ENCODE peak calls at places on chromosome 2, in six cellular contexts. A is CD4-positive, alpha-beta T cell; R is astrocyte of the spinal cord; C is brain microvascular endothelial cell; S is fibroblast of lung; V is endothelial cell. Z is an unnamed sample.

GRCh38 chr2:74548919-74549684 is 4.6 kb downstream of the LOXL3 start:
- DNase-seq in R (peak; percentile 32), S (peak; percentile 60), C (peak; percentile 14), V (peak; percentile 34), A (no peak), Z (peak; percentile 50)

GRCh38 chr2:70546885-70547284 is 6.7 kb downstream of the TGFA start:
- DNase-seq in C (no peak), S (no peak), R (no peak), A (no peak), V (no peak), Z (no peak)

GRCh38 chr2:98936917-98937351 is 909 bp upstream of the CRACDL start:
- DNase-seq in S (no peak), C (no peak), V (peak; percentile 22), R (no peak), A (no peak), Z (no peak)

GRCh38 chr2:35343135-35343534 is 1012.4 kb upstream of the CRIM1 start:
- DNase-seq in V (no peak), A (no peak), S (no peak), R (no peak), C (no peak), Z (no peak)

GRCh38 chr2:72176281-72176680 is 28.6 kb upstream of the CYP26B1 start:
- DNase-seq in S (no peak), C (no peak), A (no peak), R (no peak), V (no peak), Z (no peak)

GRCh38 chr2:7607774-7608173 is 690.6 kb downstream of the RNF144A start:
- DNase-seq in V (no peak), C (no peak), S (no peak), R (no peak), A (no peak), Z (no peak)

GRCh38 chr2:72815655-72816268 is 10.1 kb downstream of the EXOC6B start:
- DNase-seq in C (peak; percentile 66), R (no peak), V (peak; percentile 34), S (no peak), A (no peak), Z (no peak)

GRCh38 chr2:207253946-207254345 is 88.2 kb upstream of the KLF7 start:
- DNase-seq in V (no peak), C (peak; percentile 85), A (no peak), S (peak; percentile 98), R (peak; percentile 84), Z (no peak)

GRCh38 chr2:216375288-216375687 is 3.0 kb upstream of the MARCHF4 start:
- DNase-seq in R (no peak), S (no peak), A (no peak), V (no peak), C (no peak), Z (no peak)

GRCh38 chr2:113754989-113755689 is 1.3 kb downstream of the SLC35F5 start:
- DNase-seq in C (no peak), A (no peak), V (no peak), S (peak; percentile 30), R (peak; percentile 5), Z (no peak)

GRCh38 chr2:20563833-20564232 is 87.1 kb downstream of the HS1BP3 start:
- DNase-seq in V (no peak), C (no peak), S (peak; percentile 73), A (no peak), R (no peak), Z (no peak)

GRCh38 chr2:224764565-224765236 is 48.5 kb upstream of the CCDC195 start:
- DNase-seq in C (no peak), R (no peak), A (no peak), V (no peak), S (no peak), Z (no peak)

GRCh38 chr2:235834781-235835180 is 333.4 kb downstream of the GBX2 start:
- DNase-seq in R (no peak), A (no peak), C (no peak), S (no peak), V (no peak), Z (no peak)

GRCh38 chr2:226977775-226978190 is 141.9 kb downstream of the RHBDD1 start:
- DNase-seq in C (peak; percentile 20), V (no peak), S (peak; percentile 79), R (peak; percentile 85), A (no peak), Z (no peak)

GRCh38 chr2:7857904-7858303 is 824.0 kb upstream of the ID2 start:
- DNase-seq in R (peak; percentile 32), C (peak; percentile 45), S (peak; percentile 74), V (no peak), A (no peak), Z (no peak)

GRCh38 chr2:104965900-104966299 is 72.0 kb upstream of the MRPS9 start:
- DNase-seq in C (no peak), V (no peak), R (no peak), A (no peak), S (no peak), Z (no peak)

GRCh38 chr2:174449033-174449432 is 37.8 kb downstream of the GPR155 start:
- DNase-seq in C (no peak), V (no peak), S (no peak), R (no peak), A (no peak), Z (no peak)

GRCh38 chr2:148525130-148525529 is 119.4 kb upstream of the EPC2 start:
- DNase-seq in A (no peak), R (no peak), C (no peak), V (no peak), S (no peak), Z (no peak)

GRCh38 chr2:237171396-237171795 is 85.7 kb downstream of the COPS8 start:
- DNase-seq in R (peak; percentile 95), C (peak; percentile 87), S (peak; percentile 95), A (no peak), V (no peak), Z (no peak)

GRCh38 chr2:162465430-162465829 is 121.5 kb downstream of the GCA start:
- DNase-seq in C (no peak), V (no peak), A (no peak), S (no peak), R (no peak), Z (no peak)

GRCh38 chr2:240568678-240569522 is 616 bp downstream of the RNPEPL1 start:
- DNase-seq in C (no peak), S (peak; percentile 62), A (peak; percentile 48), V (peak; percentile 34), R (peak; percentile 48), Z (no peak)

DNA sequence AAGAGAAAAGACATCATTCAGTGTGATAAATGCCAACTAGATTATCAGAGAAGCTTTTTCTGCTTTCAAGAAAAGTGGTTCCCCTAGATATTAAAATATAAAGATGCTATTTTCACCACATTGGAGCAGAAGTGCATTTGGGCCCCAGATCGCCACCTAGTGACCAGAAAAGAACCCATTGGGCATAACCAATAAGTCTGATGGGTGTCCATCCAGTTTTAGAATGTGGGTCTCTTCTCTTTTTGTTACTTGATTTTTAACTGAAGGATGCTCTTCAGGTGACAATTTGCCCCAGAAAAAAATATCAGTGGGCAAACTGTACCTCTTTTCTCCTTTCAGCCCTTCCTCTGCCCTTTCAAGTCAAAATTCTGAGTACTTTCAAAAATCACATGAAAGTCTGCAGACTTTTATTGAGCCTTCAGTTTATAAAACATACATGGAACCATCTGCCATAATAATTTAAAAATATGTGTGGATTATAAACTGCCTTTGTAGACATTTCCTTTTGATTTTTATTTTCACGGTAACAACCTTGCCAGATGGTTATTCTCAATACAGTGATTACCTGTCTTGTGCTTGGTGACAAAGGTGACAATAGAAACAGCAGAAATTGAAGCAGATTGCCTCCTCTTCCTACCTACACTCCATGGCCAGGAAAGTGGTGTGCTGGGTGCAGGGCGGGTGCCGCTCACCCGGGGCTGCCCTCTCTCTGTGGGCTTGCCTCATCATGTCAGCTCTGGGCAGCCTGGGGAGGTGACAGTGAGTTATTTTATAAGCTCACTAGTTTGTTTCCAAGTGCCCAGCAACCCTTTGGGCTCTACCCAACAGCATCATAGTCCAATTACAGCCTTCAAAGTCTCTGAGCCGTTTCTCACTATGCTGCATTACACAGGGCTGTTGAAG is 124.5 kb downstream of the DCDC2C start:
- DNase-seq in V (peak; percentile 36), S (no peak), A (no peak), C (peak; percentile 71), R (peak; percentile 28), Z (no peak)
- TF ChIP-seq CTCF in V (peak; percentile 26), S (peak; percentile 44), A (no peak), C (peak; percentile 83), R (peak; percentile 71), Z (peak; percentile 53)

GRCh38 chr2:39379643-39380524 is 57.2 kb downstream of the MAP4K3 start:
- DNase-seq in V (peak; percentile 14), A (no peak), R (peak; percentile 64), C (peak; percentile 45), S (peak; percentile 61), Z (no peak)

GRCh38 chr2:39380525-39381150 is 56.4 kb downstream of the MAP4K3 start:
- DNase-seq in C (no peak), S (peak; percentile 45), R (peak; percentile 20), V (no peak), A (no peak), Z (no peak)

GRCh38 chr2:39378968-39379367 is 58.1 kb downstream of the MAP4K3 start:
- DNase-seq in R (no peak), S (peak; percentile 42), V (no peak), C (no peak), A (no peak), Z (no peak)

GRCh38 chr2:39385172-39385571 is 51.9 kb downstream of the MAP4K3 start:
- DNase-seq in A (no peak), R (no peak), C (no peak), S (no peak), V (no peak), Z (no peak)

GRCh38 chr2:39381653-39382052 is 55.4 kb downstream of the MAP4K3 start:
- DNase-seq in V (peak; percentile 11), A (no peak), S (no peak), R (no peak), C (no peak), Z (no peak)
- TF ChIP-seq CTCF in V (no peak), A (no peak), S (no peak), R (no peak), C (no peak), Z (no peak)

GRCh38 chr2:14388724-14389123 is 243.8 kb upstream of the LRATD1 start:
- DNase-seq in A (no peak), R (no peak), V (no peak), C (no peak), S (no peak), Z (no peak)

GRCh38 chr2:14387332-14387731 is 245.2 kb upstream of the LRATD1 start:
- DNase-seq in V (no peak), R (no peak), C (no peak), A (no peak), S (no peak), Z (no peak)

GRCh38 chr2:14385043-14385442 is 247.5 kb upstream of the LRATD1 start:
- DNase-seq in R (no peak), S (no peak), V (no peak), A (no peak), C (no peak), Z (no peak)
- TF ChIP-seq CTCF in R (peak; percentile 3), S (no peak), V (no peak), A (no peak), C (no peak), Z (peak; percentile 20)

DNA sequence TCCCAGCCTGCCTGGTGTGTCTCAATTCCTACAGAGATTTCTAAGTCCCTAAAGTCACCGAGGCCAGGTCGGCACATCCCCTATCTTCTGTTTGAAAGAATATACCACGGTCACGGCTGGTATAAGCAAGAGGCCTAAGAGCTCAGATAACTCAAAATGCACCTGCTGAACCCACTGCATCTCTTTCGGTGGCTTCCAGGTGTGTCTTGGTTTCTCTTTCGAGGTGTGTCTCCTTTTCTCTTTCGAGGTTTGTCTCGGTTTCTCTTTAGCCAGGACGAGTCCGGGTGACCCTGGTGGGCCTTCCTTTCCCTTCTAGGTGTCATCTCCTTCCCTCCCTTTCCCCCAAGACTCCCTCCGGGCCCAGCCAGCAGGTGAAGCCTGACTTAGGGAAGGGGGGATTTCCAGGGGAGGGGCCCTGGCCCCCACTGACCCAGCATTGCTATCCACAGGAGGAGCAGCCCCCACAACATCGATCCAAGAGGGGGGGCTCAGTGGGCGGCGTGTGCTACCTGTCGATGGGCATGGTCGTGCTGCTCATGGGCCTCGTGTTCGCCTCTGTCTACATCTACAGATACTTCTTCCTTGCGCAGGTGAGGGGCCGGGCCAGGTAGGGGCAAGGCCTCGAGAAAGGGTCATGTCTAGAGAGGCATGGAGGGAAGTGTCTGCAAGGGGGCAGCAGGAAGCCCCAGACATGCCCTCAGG is 8.4 kb downstream of the ITM2C start:
- DNase-seq in R (no peak), C (no peak), A (no peak), V (no peak), S (no peak), Z (no peak)
- TF ChIP-seq CTCF in R (no peak), C (no peak), A (no peak), V (no peak), S (no peak), Z (no peak)

Z was measured in D721Med.